ENCODE peak calls at places on chromosome 17, in nine cellular contexts. K is right atrium auricular region; A is uterus; N is GM12878; L is Karpas-422; P is CD8-positive, alpha-beta T cell; W is CD4-positive, alpha-beta T cell; U is sigmoid colon; G is adrenal gland. Z is an unnamed sample.

GRCh38 chr17:67246398-67246647 is 1.3 kb upstream of the HELZ start:
- DNase-seq in W (no peak), A (no peak), K (peak), N (no peak), U (no peak), P (no peak), G (no peak), L (no peak), Z (no peak)

GRCh38 chr17:74951065-74951464 is 15.4 kb downstream of the OTOP3 start:
- DNase-seq in P (no peak), N (no peak), K (no peak), W (no peak), A (no peak), L (no peak), U (no peak), G (no peak), Z (no peak)

GRCh38 chr17:62919388-62919787 is 46.6 kb upstream of the TANC2 start:
- DNase-seq in G (no peak), U (no peak), K (no peak), A (no peak), W (no peak), L (peak), P (no peak), N (no peak), Z (no peak)

GRCh38 chr17:60129164-60129563 is 20.6 kb upstream of the CA4 start:
- DNase-seq in N (no peak), P (no peak), G (no peak), U (no peak), W (no peak), K (no peak), L (no peak), A (no peak), Z (no peak)

GRCh38 chr17:38702900-38703741 is 2.0 kb upstream of the MLLT6 start:
- DNase-seq in L (peak), K (no peak), P (no peak), N (no peak), G (no peak), U (no peak), W (no peak), A (no peak), Z (peak)

GRCh38 chr17:73720187-73720834 is 76.1 kb upstream of the SDK2 start:
- DNase-seq in U (no peak), W (peak), L (no peak), N (no peak), A (no peak), P (peak), K (no peak), G (no peak), Z (no peak)

GRCh38 chr17:42675984-42676423 is 790 bp downstream of the PLEKHH3 start:
- DNase-seq in P (no peak), W (no peak), A (peak), N (no peak), U (peak), K (peak), G (peak), L (no peak), Z (peak)

GRCh38 chr17:33234930-33235685 is 58.0 kb downstream of the ASIC2 start:
- DNase-seq in G (peak), L (no peak), W (no peak), N (no peak), A (peak), P (peak), K (peak), U (peak), Z (no peak)

GRCh38 chr17:22692066-22692800 is 999.9 kb downstream of the KCNJ18 start:
- DNase-seq in K (peak), A (no peak), W (no peak), P (no peak), L (no peak), N (no peak), G (no peak), U (peak), Z (no peak)

GRCh38 chr17:55451203-55451641 is 29.6 kb upstream of the MMD start:
- DNase-seq in L (no peak), K (no peak), G (no peak), U (no peak), A (no peak), W (no peak), N (no peak), P (no peak), Z (no peak)

GRCh38 chr17:76390003-76390421 is 5.6 kb downstream of the SPHK1 start:
- DNase-seq in U (no peak), L (peak), N (no peak), W (no peak), K (no peak), A (no peak), P (no peak), G (no peak), Z (no peak)

GRCh38 chr17:32496348-32497078 is 9.7 kb downstream of the CDK5R1 start:
- DNase-seq in P (no peak), K (no peak), W (no peak), N (no peak), G (no peak), U (peak), A (no peak), L (no peak), Z (peak)

GRCh38 chr17:40283662-40284061 is 4.0 kb upstream of the CDC6 start:
- DNase-seq in A (no peak), L (no peak), N (no peak), U (no peak), P (no peak), K (no peak), G (no peak), W (no peak), Z (no peak)

GRCh38 chr17:80862341-80862969 is 129.2 kb upstream of the CHMP6 start:
- DNase-seq in W (no peak), K (no peak), A (no peak), G (no peak), U (peak), N (no peak), P (no peak), L (no peak), Z (no peak)

GRCh38 chr17:40313660-40314556 is 4.9 kb downstream of the RARA start:
- DNase-seq in P (no peak), L (no peak), N (no peak), U (no peak), K (no peak), W (no peak), A (peak), G (no peak), Z (no peak)

GRCh38 chr17:81400154-81400938 is 5.1 kb downstream of the BAHCC1 start:
- DNase-seq in L (no peak), U (no peak), W (no peak), A (no peak), K (no peak), P (no peak), G (no peak), N (no peak), Z (peak)

GRCh38 chr17:63633742-63634141 is 11.5 kb downstream of the MAP3K3 start:
- DNase-seq in G (no peak), N (no peak), L (no peak), K (no peak), P (no peak), A (no peak), W (no peak), U (no peak), Z (no peak)

DNA sequence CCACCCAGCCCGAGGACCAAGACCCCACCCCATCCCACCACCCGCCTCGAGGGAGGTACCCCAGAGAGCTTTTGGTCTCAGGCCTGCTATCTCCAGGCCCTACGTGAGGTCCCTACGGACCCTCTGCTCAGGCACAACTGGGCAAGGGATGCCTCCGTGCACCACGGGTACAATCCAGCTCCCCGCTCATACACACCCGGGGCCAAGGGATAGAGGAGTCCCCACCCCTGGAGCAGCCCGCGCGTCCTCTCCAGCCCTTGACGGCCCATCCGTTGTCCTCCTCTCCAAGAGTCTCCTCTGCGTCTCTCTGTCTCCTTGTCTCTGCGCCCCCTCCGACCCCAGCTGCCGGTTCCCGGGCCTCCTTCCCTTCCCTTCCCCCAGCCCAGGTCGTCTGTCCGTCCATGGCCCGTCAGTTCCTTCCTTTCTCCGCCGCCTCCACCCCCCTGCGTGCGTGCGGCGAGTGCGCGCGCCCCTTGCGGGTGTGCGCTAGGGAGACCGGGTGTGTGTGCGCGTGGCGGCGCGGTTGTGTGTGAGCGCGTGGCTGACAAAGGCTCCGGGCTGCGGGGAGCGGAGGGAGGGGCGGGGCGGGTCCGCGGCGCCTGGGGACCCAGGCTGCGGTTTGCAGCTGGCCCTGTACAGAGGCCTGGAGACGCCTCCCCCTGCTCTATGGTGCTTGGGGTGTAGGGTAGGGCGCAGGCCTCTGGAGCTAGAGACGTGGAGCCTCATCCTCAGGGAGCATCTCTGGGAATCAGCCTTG is 928 bp downstream of the SPNS2 start:
- DNase-seq in U (no peak), N (no peak), L (no peak), W (peak), P (peak), K (no peak), G (no peak), A (no peak), Z (no peak)
- H3K27ac ChIP-seq in U (peak), N (no peak), L (no peak), W (no peak), P (no peak), K (peak), G (no peak), A (peak), Z (peak)

GRCh38 chr17:51154176-51154575 is 817 bp downstream of the NME1 start:
- DNase-seq in P (no peak), G (no peak), A (no peak), U (no peak), N (no peak), L (peak), K (no peak), W (no peak), Z (no peak)
- H3K27ac ChIP-seq in P (peak), G (peak), A (no peak), U (no peak), N (peak), L (peak), K (peak), W (no peak), Z (peak)

GRCh38 chr17:1055751-1056645 is 59.1 kb downstream of the TIMM22 start:
- DNase-seq in U (peak), L (peak), N (no peak), P (peak), G (peak), W (peak), K (peak), A (peak), Z (no peak)

GRCh38 chr17:1058423-1059130 is 61.6 kb downstream of the TIMM22 start:
- DNase-seq in U (no peak), L (peak), W (peak), N (no peak), K (no peak), P (no peak), A (no peak), G (peak), Z (peak)

GRCh38 chr17:1054656-1055055 is 57.7 kb downstream of the TIMM22 start:
- DNase-seq in W (no peak), G (no peak), L (no peak), A (no peak), N (no peak), U (no peak), P (no peak), K (no peak), Z (no peak)

GRCh38 chr17:1055231-1055630 is 58.3 kb downstream of the TIMM22 start:
- DNase-seq in A (no peak), P (no peak), N (no peak), G (no peak), L (no peak), U (no peak), K (no peak), W (no peak), Z (no peak)

DNA sequence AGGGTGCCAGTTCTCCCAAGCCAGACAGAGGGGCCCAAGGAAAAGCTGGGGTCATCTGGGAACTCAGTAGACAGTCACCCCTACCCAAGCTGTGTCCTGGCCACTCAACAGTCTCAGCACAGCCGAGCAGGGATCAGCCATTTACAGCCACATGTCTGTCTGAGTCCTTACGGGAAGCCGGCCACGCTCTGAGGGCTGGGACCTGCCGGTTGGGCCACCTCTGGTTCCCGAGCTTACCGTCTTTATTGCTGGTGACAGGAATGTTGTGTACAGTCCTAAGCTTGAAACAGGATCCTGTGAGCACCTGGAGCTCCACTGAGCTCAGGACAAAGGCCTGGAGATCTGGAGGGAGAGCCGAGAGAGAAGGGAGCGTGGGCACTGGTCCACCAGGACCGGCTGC is 59.8 kb downstream of the TIMM22 start:
- DNase-seq in G (no peak), L (no peak), W (no peak), N (no peak), P (no peak), U (no peak), A (no peak), K (no peak), Z (no peak)
- H3K27ac ChIP-seq in G (no peak), L (no peak), W (no peak), N (no peak), P (no peak), U (no peak), A (no peak), K (no peak), Z (no peak)

DNA sequence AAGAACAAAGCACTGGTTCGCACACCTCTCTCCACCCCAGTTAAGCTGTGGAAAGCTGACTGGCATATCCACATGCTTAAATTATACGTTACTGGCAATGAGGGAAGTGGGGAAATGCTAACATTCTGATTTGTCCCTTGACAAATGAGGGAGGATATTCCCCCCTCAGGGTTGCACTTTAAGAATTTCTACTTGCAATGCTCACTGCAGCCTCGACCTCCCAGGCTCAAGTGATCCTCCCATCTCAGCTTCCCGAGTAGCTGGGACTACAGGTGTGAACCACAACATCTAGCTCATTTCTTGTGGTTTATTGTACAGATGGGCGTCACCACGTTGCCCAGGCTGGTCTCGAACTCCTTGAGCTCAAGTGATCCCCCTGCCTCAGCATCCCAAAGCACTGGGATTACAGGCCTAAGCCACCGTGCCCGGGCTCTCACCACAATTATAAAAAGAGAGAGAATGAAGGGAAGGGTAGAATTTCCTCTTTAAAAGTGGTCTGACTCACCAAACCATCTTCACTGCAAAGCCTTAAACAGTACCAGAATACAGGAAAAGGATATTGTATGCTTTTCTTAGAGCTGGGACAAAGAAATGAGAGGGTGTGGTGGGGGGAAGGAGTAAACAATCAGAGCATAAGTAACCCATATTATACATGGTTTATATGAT is 38.9 kb downstream of the KANSL1 start:
- DNase-seq in W (no peak), K (no peak), U (no peak), P (peak), G (no peak), N (no peak), L (no peak), A (no peak), Z (no peak)
- H3K27ac ChIP-seq in W (no peak), K (no peak), U (peak), P (no peak), G (no peak), N (peak), L (peak), A (peak), Z (no peak)

GRCh38 chr17:16025202-16025601 is 25.6 kb downstream of the TTC19 start:
- DNase-seq in W (no peak), G (no peak), N (no peak), K (no peak), P (no peak), U (no peak), L (no peak), A (no peak), Z (no peak)

GRCh38 chr17:16023881-16024280 is 24.3 kb downstream of the TTC19 start:
- DNase-seq in P (no peak), N (no peak), U (no peak), G (no peak), A (no peak), K (no peak), L (no peak), W (no peak), Z (no peak)

GRCh38 chr17:16013943-16014407 is 14.4 kb downstream of the TTC19 start:
- DNase-seq in P (no peak), L (no peak), G (no peak), W (no peak), A (no peak), U (no peak), N (no peak), K (no peak), Z (no peak)

DNA sequence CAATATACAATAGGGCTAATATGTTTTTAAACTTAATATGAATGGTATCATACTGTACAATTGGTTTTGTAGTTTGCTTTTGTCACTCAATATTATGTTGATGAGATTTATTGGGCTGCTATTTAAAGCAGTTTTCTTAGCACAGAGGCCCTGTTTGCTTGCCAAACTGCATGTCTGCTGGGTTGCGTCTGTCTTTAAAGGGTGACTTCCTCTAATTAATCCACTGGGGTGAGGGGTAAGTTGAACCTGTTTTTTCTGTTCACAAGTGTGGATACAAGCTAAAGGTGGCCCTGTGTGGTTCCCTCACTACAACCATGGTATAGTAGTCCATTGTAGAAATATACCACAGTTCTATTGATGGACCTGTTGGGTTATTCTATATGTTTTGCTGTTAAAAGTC is 19.7 kb downstream of the TTC19 start:
- DNase-seq in U (no peak), A (no peak), K (no peak), P (no peak), G (no peak), L (no peak), N (no peak), W (no peak), Z (no peak)
- H3K27ac ChIP-seq in U (no peak), A (no peak), K (no peak), P (no peak), G (no peak), L (no peak), N (no peak), W (peak), Z (no peak)

DNA sequence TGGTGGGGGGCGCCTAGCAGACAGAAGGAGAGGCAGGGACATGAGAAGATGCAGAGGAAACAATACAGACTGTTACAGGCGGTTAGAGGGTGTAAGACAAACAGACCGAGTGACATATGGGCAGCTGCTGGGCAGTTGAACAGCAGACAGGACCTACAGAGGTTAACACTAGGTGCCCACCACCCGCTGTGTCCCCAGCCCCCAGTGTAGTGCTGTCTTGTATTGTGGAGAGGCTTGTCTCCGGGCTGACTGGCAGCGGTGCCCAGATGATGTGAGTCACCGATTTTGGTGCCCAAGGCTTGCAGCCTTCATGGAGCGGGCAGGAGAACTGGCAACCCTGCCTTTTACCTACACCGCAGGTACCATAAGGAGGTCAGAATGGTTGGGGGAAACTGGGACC is 2.4 kb upstream of the CXCL16 start:
- DNase-seq in K (no peak), G (no peak), U (no peak), A (no peak), N (no peak), L (no peak), W (no peak), P (no peak), Z (no peak)
- H3K27ac ChIP-seq in K (no peak), G (no peak), U (no peak), A (no peak), N (no peak), L (no peak), W (no peak), P (no peak), Z (no peak)

DNA sequence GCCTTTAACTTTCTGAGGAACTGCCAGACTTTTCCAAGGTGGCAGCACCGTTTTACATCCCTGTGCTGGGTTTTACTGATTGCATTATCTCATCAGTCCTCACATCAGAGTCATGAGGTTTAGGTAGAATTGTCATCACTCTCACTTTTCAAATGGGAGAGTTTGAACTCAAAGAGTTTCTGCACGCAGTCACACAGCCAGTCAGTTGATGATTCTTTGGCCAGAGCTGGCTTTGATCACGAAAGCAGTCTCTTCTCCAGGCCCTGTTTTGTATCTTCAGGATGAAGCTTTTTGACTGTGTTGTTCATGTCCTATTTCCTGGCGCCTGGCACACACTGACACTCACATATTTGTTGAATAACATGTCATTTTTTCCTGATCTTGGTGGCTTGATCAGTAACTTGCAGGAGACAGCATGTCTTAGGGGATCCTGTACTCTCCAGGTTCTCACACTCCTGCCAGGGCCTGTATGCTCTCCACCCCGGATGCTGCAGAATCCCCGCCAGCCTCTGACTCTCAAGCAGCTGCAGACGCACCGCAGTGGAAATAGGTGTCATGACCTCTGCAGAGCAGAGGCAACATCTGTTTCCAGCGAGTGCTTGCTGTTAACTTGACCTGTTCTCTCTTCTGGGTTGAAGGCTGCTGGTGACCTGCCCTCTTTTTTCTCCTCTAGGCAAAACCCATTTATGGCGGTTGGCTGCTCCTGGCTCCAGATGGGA is 32.9 kb downstream of the MPRIP start:
- DNase-seq in N (no peak), U (peak), K (no peak), G (no peak), A (peak), P (no peak), L (no peak), W (peak), Z (peak)
- H3K27ac ChIP-seq in N (no peak), U (peak), K (no peak), G (peak), A (peak), P (no peak), L (no peak), W (no peak), Z (peak)

GRCh38 chr17:9408381-9408780 is 167.2 kb downstream of the STX8 start:
- DNase-seq in K (no peak), W (no peak), N (no peak), G (no peak), L (no peak), U (no peak), P (no peak), A (no peak), Z (no peak)
- H3K27ac ChIP-seq in K (no peak), W (no peak), N (no peak), G (no peak), L (no peak), U (no peak), P (no peak), A (no peak), Z (no peak)

GRCh38 chr17:78573955-78574354 is 3.2 kb downstream of the DNAH17 start:
- DNase-seq in G (no peak), U (no peak), A (no peak), W (no peak), N (no peak), L (peak), P (no peak), K (no peak), Z (no peak)
- H3K27ac ChIP-seq in G (no peak), U (no peak), A (no peak), W (no peak), N (no peak), L (no peak), P (no peak), K (no peak), Z (no peak)